ENCODE peak calls at places on chromosomes 2 and 18, in ten cellular contexts. One of them, this sample, is unnamed.

GRCh38 chr2:62972601-62973000 is 78.0 kb upstream of the OTX1 start:
- DNase-seq in GDM1: no peak
- DNase-seq in AG09309: no peak
- DNase-seq in H4: no peak
- DNase-seq in Calu3: no peak
- DNase-seq in T-cell: no peak
- DNase-seq in psoas muscle: no peak
- DNase-seq in epithelial cell of esophagus: no peak
- DNase-seq in stimulated activated CD4-positive, alpha-beta T cell treated with anti-CD3 and anti-CD28 coated beads, Interleukin-4, amount 100 ng/mL, for 4 hours: no peak
- DNase-seq in iris pigment epithelial cell: no peak
- DNase-seq in this sample: no peak

GRCh38 chr2:72011356-72011661 is 136.4 kb downstream of the CYP26B1 start:
- DNase-seq in GDM1: no peak
- DNase-seq in AG09309: no peak
- DNase-seq in H4: no peak
- DNase-seq in Calu3: no peak
- DNase-seq in T-cell: no peak
- DNase-seq in psoas muscle: no peak
- DNase-seq in epithelial cell of esophagus: no peak
- DNase-seq in stimulated activated CD4-positive, alpha-beta T cell treated with anti-CD3 and anti-CD28 coated beads, Interleukin-4, amount 100 ng/mL, for 4 hours: no peak
- DNase-seq in iris pigment epithelial cell: no peak
- DNase-seq in this sample: peak

GRCh38 chr2:142254057-142254456 is 123.2 kb upstream of the LRP1B start:
- DNase-seq in GDM1: no peak
- DNase-seq in AG09309: no peak
- DNase-seq in H4: no peak
- DNase-seq in Calu3: no peak
- DNase-seq in T-cell: no peak
- DNase-seq in psoas muscle: no peak
- DNase-seq in epithelial cell of esophagus: no peak
- DNase-seq in stimulated activated CD4-positive, alpha-beta T cell treated with anti-CD3 and anti-CD28 coated beads, Interleukin-4, amount 100 ng/mL, for 4 hours: no peak
- DNase-seq in iris pigment epithelial cell: no peak
- DNase-seq in this sample: no peak

GRCh38 chr18:74493689-74494088 is 2.5 kb upstream of the CNDP2 start:
- DNase-seq in GDM1: peak
- DNase-seq in AG09309: no peak
- DNase-seq in H4: peak
- DNase-seq in Calu3: peak
- DNase-seq in T-cell: peak
- DNase-seq in psoas muscle: no peak
- DNase-seq in epithelial cell of esophagus: peak
- DNase-seq in stimulated activated CD4-positive, alpha-beta T cell treated with anti-CD3 and anti-CD28 coated beads, Interleukin-4, amount 100 ng/mL, for 4 hours: no peak
- DNase-seq in iris pigment epithelial cell: peak
- DNase-seq in this sample: no peak

GRCh38 chr2:206004004-206004693 is 81.8 kb downstream of the INO80D start:
- DNase-seq in GDM1: peak
- DNase-seq in AG09309: no peak
- DNase-seq in H4: peak
- DNase-seq in Calu3: peak
- DNase-seq in T-cell: no peak
- DNase-seq in psoas muscle: no peak
- DNase-seq in epithelial cell of esophagus: peak
- DNase-seq in stimulated activated CD4-positive, alpha-beta T cell treated with anti-CD3 and anti-CD28 coated beads, Interleukin-4, amount 100 ng/mL, for 4 hours: no peak
- DNase-seq in iris pigment epithelial cell: peak
- DNase-seq in this sample: no peak

GRCh38 chr2:98004613-98005012 is 8.9 kb upstream of the TMEM131 start:
- DNase-seq in GDM1: no peak
- DNase-seq in AG09309: no peak
- DNase-seq in H4: no peak
- DNase-seq in Calu3: no peak
- DNase-seq in T-cell: no peak
- DNase-seq in psoas muscle: no peak
- DNase-seq in epithelial cell of esophagus: no peak
- DNase-seq in stimulated activated CD4-positive, alpha-beta T cell treated with anti-CD3 and anti-CD28 coated beads, Interleukin-4, amount 100 ng/mL, for 4 hours: no peak
- DNase-seq in iris pigment epithelial cell: no peak
- DNase-seq in this sample: no peak

GRCh38 chr18:26930630-26931029 is 65.1 kb upstream of the AQP4 start:
- DNase-seq in GDM1: no peak
- DNase-seq in AG09309: no peak
- DNase-seq in H4: no peak
- DNase-seq in Calu3: no peak
- DNase-seq in T-cell: no peak
- DNase-seq in psoas muscle: no peak
- DNase-seq in epithelial cell of esophagus: no peak
- DNase-seq in stimulated activated CD4-positive, alpha-beta T cell treated with anti-CD3 and anti-CD28 coated beads, Interleukin-4, amount 100 ng/mL, for 4 hours: no peak
- DNase-seq in iris pigment epithelial cell: no peak
- DNase-seq in this sample: no peak

GRCh38 chr2:69624611-69625010 is 18.9 kb downstream of the AAK1 start:
- DNase-seq in GDM1: no peak
- DNase-seq in AG09309: no peak
- DNase-seq in H4: no peak
- DNase-seq in Calu3: no peak
- DNase-seq in T-cell: no peak
- DNase-seq in psoas muscle: no peak
- DNase-seq in epithelial cell of esophagus: no peak
- DNase-seq in stimulated activated CD4-positive, alpha-beta T cell treated with anti-CD3 and anti-CD28 coated beads, Interleukin-4, amount 100 ng/mL, for 4 hours: no peak
- DNase-seq in iris pigment epithelial cell: no peak
- DNase-seq in this sample: no peak

GRCh38 chr2:18701981-18702380 is 112.6 kb upstream of the NT5C1B start:
- DNase-seq in GDM1: no peak
- DNase-seq in AG09309: no peak
- DNase-seq in H4: no peak
- DNase-seq in Calu3: no peak
- DNase-seq in T-cell: no peak
- DNase-seq in psoas muscle: no peak
- DNase-seq in epithelial cell of esophagus: peak
- DNase-seq in stimulated activated CD4-positive, alpha-beta T cell treated with anti-CD3 and anti-CD28 coated beads, Interleukin-4, amount 100 ng/mL, for 4 hours: no peak
- DNase-seq in iris pigment epithelial cell: peak
- DNase-seq in this sample: no peak

GRCh38 chr18:48452863-48453323 is 43.7 kb upstream of the ZBTB7C start:
- DNase-seq in GDM1: no peak
- DNase-seq in AG09309: no peak
- DNase-seq in H4: no peak
- DNase-seq in Calu3: peak
- DNase-seq in T-cell: no peak
- DNase-seq in psoas muscle: no peak
- DNase-seq in epithelial cell of esophagus: peak
- DNase-seq in stimulated activated CD4-positive, alpha-beta T cell treated with anti-CD3 and anti-CD28 coated beads, Interleukin-4, amount 100 ng/mL, for 4 hours: no peak
- DNase-seq in iris pigment epithelial cell: no peak
- DNase-seq in this sample: no peak

GRCh38 chr2:69192176-69192945 is 179.4 kb downstream of the ANTXR1 start:
- DNase-seq in GDM1: no peak
- DNase-seq in AG09309: no peak
- DNase-seq in H4: peak
- DNase-seq in Calu3: no peak
- DNase-seq in T-cell: no peak
- DNase-seq in psoas muscle: no peak
- DNase-seq in epithelial cell of esophagus: no peak
- DNase-seq in stimulated activated CD4-positive, alpha-beta T cell treated with anti-CD3 and anti-CD28 coated beads, Interleukin-4, amount 100 ng/mL, for 4 hours: no peak
- DNase-seq in iris pigment epithelial cell: no peak
- DNase-seq in this sample: no peak

GRCh38 chr18:76451475-76452331 is 43.3 kb downstream of the ZNF516 start:
- DNase-seq in GDM1: no peak
- DNase-seq in AG09309: no peak
- DNase-seq in H4: no peak
- DNase-seq in Calu3: no peak
- DNase-seq in T-cell: no peak
- DNase-seq in psoas muscle: no peak
- DNase-seq in epithelial cell of esophagus: no peak
- DNase-seq in stimulated activated CD4-positive, alpha-beta T cell treated with anti-CD3 and anti-CD28 coated beads, Interleukin-4, amount 100 ng/mL, for 4 hours: no peak
- DNase-seq in iris pigment epithelial cell: no peak
- DNase-seq in this sample: peak

GRCh38 chr2:45013229-45014015 is 4.2 kb upstream of the SIX2 start:
- DNase-seq in GDM1: no peak
- DNase-seq in AG09309: no peak
- DNase-seq in H4: no peak
- DNase-seq in Calu3: no peak
- DNase-seq in T-cell: no peak
- DNase-seq in psoas muscle: peak
- DNase-seq in epithelial cell of esophagus: no peak
- DNase-seq in stimulated activated CD4-positive, alpha-beta T cell treated with anti-CD3 and anti-CD28 coated beads, Interleukin-4, amount 100 ng/mL, for 4 hours: no peak
- DNase-seq in iris pigment epithelial cell: no peak
- DNase-seq in this sample: no peak

GRCh38 chr18:69974365-69974764 is 26.7 kb upstream of the CD226 start:
- DNase-seq in GDM1: no peak
- DNase-seq in AG09309: no peak
- DNase-seq in H4: no peak
- DNase-seq in Calu3: no peak
- DNase-seq in T-cell: no peak
- DNase-seq in psoas muscle: no peak
- DNase-seq in epithelial cell of esophagus: peak
- DNase-seq in stimulated activated CD4-positive, alpha-beta T cell treated with anti-CD3 and anti-CD28 coated beads, Interleukin-4, amount 100 ng/mL, for 4 hours: no peak
- DNase-seq in iris pigment epithelial cell: peak
- DNase-seq in this sample: no peak

GRCh38 chr2:113175736-113176695 is 2.2 kb downstream of the PSD4 start:
- DNase-seq in GDM1: no peak
- DNase-seq in AG09309: no peak
- DNase-seq in H4: no peak
- DNase-seq in Calu3: no peak
- DNase-seq in T-cell: no peak
- DNase-seq in psoas muscle: no peak
- DNase-seq in epithelial cell of esophagus: no peak
- DNase-seq in stimulated activated CD4-positive, alpha-beta T cell treated with anti-CD3 and anti-CD28 coated beads, Interleukin-4, amount 100 ng/mL, for 4 hours: no peak
- DNase-seq in iris pigment epithelial cell: no peak
- DNase-seq in this sample: peak

GRCh38 chr2:201483337-201483736 is 31.8 kb downstream of the STRADB start:
- DNase-seq in GDM1: no peak
- DNase-seq in AG09309: no peak
- DNase-seq in H4: no peak
- DNase-seq in Calu3: no peak
- DNase-seq in T-cell: no peak
- DNase-seq in psoas muscle: no peak
- DNase-seq in epithelial cell of esophagus: no peak
- DNase-seq in stimulated activated CD4-positive, alpha-beta T cell treated with anti-CD3 and anti-CD28 coated beads, Interleukin-4, amount 100 ng/mL, for 4 hours: no peak
- DNase-seq in iris pigment epithelial cell: no peak
- DNase-seq in this sample: no peak

GRCh38 chr2:112024896-112025491 is 30.1 kb upstream of the TMEM87B start:
- DNase-seq in GDM1: no peak
- DNase-seq in AG09309: no peak
- DNase-seq in H4: no peak
- DNase-seq in Calu3: no peak
- DNase-seq in T-cell: no peak
- DNase-seq in psoas muscle: no peak
- DNase-seq in epithelial cell of esophagus: no peak
- DNase-seq in stimulated activated CD4-positive, alpha-beta T cell treated with anti-CD3 and anti-CD28 coated beads, Interleukin-4, amount 100 ng/mL, for 4 hours: no peak
- DNase-seq in iris pigment epithelial cell: no peak
- DNase-seq in this sample: no peak

GRCh38 chr2:66030553-66030952 is 404.4 kb upstream of the MEIS1 start:
- DNase-seq in GDM1: no peak
- DNase-seq in AG09309: no peak
- DNase-seq in H4: no peak
- DNase-seq in Calu3: no peak
- DNase-seq in T-cell: no peak
- DNase-seq in psoas muscle: no peak
- DNase-seq in epithelial cell of esophagus: peak
- DNase-seq in stimulated activated CD4-positive, alpha-beta T cell treated with anti-CD3 and anti-CD28 coated beads, Interleukin-4, amount 100 ng/mL, for 4 hours: no peak
- DNase-seq in iris pigment epithelial cell: no peak
- DNase-seq in this sample: no peak

GRCh38 chr2:3595985-3596384 is 1.1 kb downstream of the COLEC11 start:
- DNase-seq in GDM1: no peak
- DNase-seq in AG09309: no peak
- DNase-seq in H4: no peak
- DNase-seq in Calu3: no peak
- DNase-seq in T-cell: no peak
- DNase-seq in psoas muscle: no peak
- DNase-seq in epithelial cell of esophagus: no peak
- DNase-seq in stimulated activated CD4-positive, alpha-beta T cell treated with anti-CD3 and anti-CD28 coated beads, Interleukin-4, amount 100 ng/mL, for 4 hours: no peak
- DNase-seq in iris pigment epithelial cell: no peak
- DNase-seq in this sample: no peak

GRCh38 chr18:61282926-61283325 is 50.3 kb upstream of the CDH20 start:
- DNase-seq in GDM1: no peak
- DNase-seq in AG09309: no peak
- DNase-seq in H4: no peak
- DNase-seq in Calu3: no peak
- DNase-seq in T-cell: no peak
- DNase-seq in psoas muscle: no peak
- DNase-seq in epithelial cell of esophagus: no peak
- DNase-seq in stimulated activated CD4-positive, alpha-beta T cell treated with anti-CD3 and anti-CD28 coated beads, Interleukin-4, amount 100 ng/mL, for 4 hours: no peak
- DNase-seq in iris pigment epithelial cell: peak
- DNase-seq in this sample: no peak

GRCh38 chr2:240233891-240234502 is 93.5 kb upstream of the OTOS start:
- DNase-seq in GDM1: no peak
- DNase-seq in AG09309: no peak
- DNase-seq in H4: no peak
- DNase-seq in Calu3: no peak
- DNase-seq in T-cell: no peak
- DNase-seq in psoas muscle: no peak
- DNase-seq in epithelial cell of esophagus: no peak
- DNase-seq in stimulated activated CD4-positive, alpha-beta T cell treated with anti-CD3 and anti-CD28 coated beads, Interleukin-4, amount 100 ng/mL, for 4 hours: no peak
- DNase-seq in iris pigment epithelial cell: no peak
- DNase-seq in this sample: peak

GRCh38 chr2:120978359-120979050 is 242.8 kb downstream of the GLI2 start:
- DNase-seq in GDM1: no peak
- DNase-seq in AG09309: no peak
- DNase-seq in H4: no peak
- DNase-seq in Calu3: no peak
- DNase-seq in T-cell: no peak
- DNase-seq in psoas muscle: no peak
- DNase-seq in epithelial cell of esophagus: peak
- DNase-seq in stimulated activated CD4-positive, alpha-beta T cell treated with anti-CD3 and anti-CD28 coated beads, Interleukin-4, amount 100 ng/mL, for 4 hours: no peak
- DNase-seq in iris pigment epithelial cell: peak
- DNase-seq in this sample: no peak

GRCh38 chr2:112048887-112049286 is 6.2 kb upstream of the TMEM87B start:
- DNase-seq in GDM1: peak
- DNase-seq in AG09309: no peak
- DNase-seq in H4: peak
- DNase-seq in Calu3: peak
- DNase-seq in T-cell: no peak
- DNase-seq in psoas muscle: no peak
- DNase-seq in epithelial cell of esophagus: peak
- DNase-seq in stimulated activated CD4-positive, alpha-beta T cell treated with anti-CD3 and anti-CD28 coated beads, Interleukin-4, amount 100 ng/mL, for 4 hours: no peak
- DNase-seq in iris pigment epithelial cell: peak
- DNase-seq in this sample: no peak

GRCh38 chr2:11681722-11682589 is 12.0 kb upstream of the NTSR2 start:
- DNase-seq in GDM1: no peak
- DNase-seq in AG09309: no peak
- DNase-seq in H4: no peak
- DNase-seq in Calu3: peak
- DNase-seq in T-cell: peak
- DNase-seq in psoas muscle: peak
- DNase-seq in epithelial cell of esophagus: peak
- DNase-seq in stimulated activated CD4-positive, alpha-beta T cell treated with anti-CD3 and anti-CD28 coated beads, Interleukin-4, amount 100 ng/mL, for 4 hours: peak
- DNase-seq in iris pigment epithelial cell: no peak
- DNase-seq in this sample: peak

GRCh38 chr2:197356136-197356535 is 45.6 kb upstream of the ANKRD44 start:
- DNase-seq in GDM1: no peak
- DNase-seq in AG09309: no peak
- DNase-seq in H4: no peak
- DNase-seq in Calu3: no peak
- DNase-seq in T-cell: no peak
- DNase-seq in psoas muscle: no peak
- DNase-seq in epithelial cell of esophagus: no peak
- DNase-seq in stimulated activated CD4-positive, alpha-beta T cell treated with anti-CD3 and anti-CD28 coated beads, Interleukin-4, amount 100 ng/mL, for 4 hours: no peak
- DNase-seq in iris pigment epithelial cell: no peak
- DNase-seq in this sample: no peak

GRCh38 chr2:232406556-232407310 is at the start of gene ALPG:
- DNase-seq in GDM1: no peak
- DNase-seq in AG09309: no peak
- DNase-seq in H4: no peak
- DNase-seq in Calu3: no peak
- DNase-seq in T-cell: no peak
- DNase-seq in psoas muscle: no peak
- DNase-seq in epithelial cell of esophagus: no peak
- DNase-seq in stimulated activated CD4-positive, alpha-beta T cell treated with anti-CD3 and anti-CD28 coated beads, Interleukin-4, amount 100 ng/mL, for 4 hours: no peak
- DNase-seq in iris pigment epithelial cell: no peak
- DNase-seq in this sample: peak

GRCh38 chr2:175742367-175742766 is 259.7 kb downstream of the LNPK start:
- DNase-seq in GDM1: no peak
- DNase-seq in AG09309: peak
- DNase-seq in H4: peak
- DNase-seq in Calu3: no peak
- DNase-seq in T-cell: no peak
- DNase-seq in psoas muscle: no peak
- DNase-seq in epithelial cell of esophagus: peak
- DNase-seq in stimulated activated CD4-positive, alpha-beta T cell treated with anti-CD3 and anti-CD28 coated beads, Interleukin-4, amount 100 ng/mL, for 4 hours: no peak
- DNase-seq in iris pigment epithelial cell: peak
- DNase-seq in this sample: no peak

GRCh38 chr2:111054791-111055627 is 65.7 kb upstream of the BCL2L11 start:
- DNase-seq in GDM1: no peak
- DNase-seq in AG09309: no peak
- DNase-seq in H4: no peak
- DNase-seq in Calu3: no peak
- DNase-seq in T-cell: no peak
- DNase-seq in psoas muscle: no peak
- DNase-seq in epithelial cell of esophagus: no peak
- DNase-seq in stimulated activated CD4-positive, alpha-beta T cell treated with anti-CD3 and anti-CD28 coated beads, Interleukin-4, amount 100 ng/mL, for 4 hours: peak
- DNase-seq in iris pigment epithelial cell: no peak
- DNase-seq in this sample: no peak

This sample was measured in mesenteric fat pad.